ENCODE peak calls at places on chromosomes 4 and X, in seven cellular contexts. O, P, S, D, C, Y and A are unnamed samples.

GRCh38 chrX:17214962-17215361 is 160.0 kb upstream of the NHS start:
- DNase-seq in O (no peak), P (no peak), S (peak; percentile 35), D (no peak), C (no peak), Y (no peak), A (no peak)

GRCh38 chrX:1464282-1465131 is 11.8 kb upstream of the ASMTL start:
- DNase-seq in O (no peak), P (peak; percentile 56), S (no peak), D (no peak), C (no peak), Y (no peak), A (no peak)

GRCh38 chr4:168615294-168615693 is 118.4 kb downstream of the PALLD start:
- DNase-seq in O (peak; percentile 36), P (no peak), S (peak; percentile 94), D (no peak), C (peak; percentile 52), Y (peak; percentile 20), A (peak; percentile 45)

GRCh38 chr4:7433376-7434140 is 1.2 kb downstream of the PSAPL1 start:
- DNase-seq in O (no peak), P (peak; percentile 57), S (no peak), D (no peak), C (no peak), Y (no peak), A (no peak)

GRCh38 chrX:87397103-87397886 is 120.3 kb upstream of the KLHL4 start:
- DNase-seq in O (no peak), P (no peak), S (peak; percentile 10), D (no peak), C (no peak), Y (no peak), A (no peak)

GRCh38 chr4:109811707-109812106 is 3.9 kb upstream of the GAR1 start:
- DNase-seq in O (no peak), P (no peak), S (no peak), D (no peak), C (no peak), Y (no peak), A (no peak)

GRCh38 chrX:136259543-136259942 is 8.3 kb upstream of the MAP7D3 start:
- DNase-seq in O (peak; percentile 46), P (no peak), S (peak; percentile 77), D (no peak), C (peak; percentile 39), Y (no peak), A (peak; percentile 11)

GRCh38 chr4:71266090-71266794 is 72.6 kb upstream of the SLC4A4 start:
- DNase-seq in O (no peak), P (no peak), S (peak; percentile 94), D (no peak), C (peak; percentile 79), Y (no peak), A (peak; percentile 69)

GRCh38 chr4:25088342-25088952 is 57.7 kb upstream of the LGI2 start:
- DNase-seq in O (no peak), P (no peak), S (peak; percentile 40), D (no peak), C (peak; percentile 17), Y (no peak), A (no peak)

GRCh38 chr4:168848112-168848511 is 161.9 kb downstream of the CBR4 start:
- DNase-seq in O (no peak), P (no peak), S (peak; percentile 38), D (no peak), C (no peak), Y (no peak), A (no peak)

GRCh38 chr4:188822698-188823097 is 683.5 kb downstream of the TRIML1 start:
- DNase-seq in O (peak; percentile 88), P (no peak), S (no peak), D (no peak), C (no peak), Y (peak; percentile 15), A (peak; percentile 10)

GRCh38 chr4:153909672-153910071 is 120.8 kb upstream of the SFRP2 start:
- DNase-seq in O (no peak), P (no peak), S (no peak), D (no peak), C (no peak), Y (no peak), A (no peak)

GRCh38 chr4:69490271-69490670 is 5.4 kb downstream of the UGT2B4 start:
- DNase-seq in O (no peak), P (no peak), S (peak; percentile 80), D (no peak), C (no peak), Y (no peak), A (no peak)

GRCh38 chr4:4383085-4383484 is 3.8 kb upstream of the NSG1 start:
- DNase-seq in O (no peak), P (peak; percentile 41), S (no peak), D (no peak), C (no peak), Y (no peak), A (no peak)

GRCh38 chr4:176198316-176198903 is 3.0 kb upstream of the SPATA4 start:
- DNase-seq in O (peak; percentile 35), P (no peak), S (no peak), D (no peak), C (no peak), Y (no peak), A (no peak)

GRCh38 chrX:108399427-108400165 is 38.6 kb downstream of the COL4A6 start:
- DNase-seq in O (no peak), P (no peak), S (peak; percentile 16), D (no peak), C (peak; percentile 5), Y (no peak), A (peak; percentile 12)

GRCh38 chr4:160193787-160194186 is 1090.9 kb downstream of the RAPGEF2 start:
- DNase-seq in O (peak; percentile 0), P (no peak), S (no peak), D (no peak), C (no peak), Y (no peak), A (no peak)

GRCh38 chr4:89259435-89260028 is 48.1 kb downstream of the GPRIN3 start:
- DNase-seq in O (peak; percentile 19), P (no peak), S (no peak), D (no peak), C (no peak), Y (no peak), A (no peak)

GRCh38 chr4:7422898-7423180 is 11.9 kb downstream of the PSAPL1 start:
- DNase-seq in O (no peak), P (no peak), S (no peak), D (no peak), C (no peak), Y (no peak), A (no peak)

GRCh38 chrX:2801223-2801622 is 27.5 kb upstream of the GYG2 start:
- DNase-seq in O (no peak), P (no peak), S (no peak), D (peak; percentile 20), C (no peak), Y (no peak), A (no peak)

GRCh38 chr4:36771411-36772153 is 473.0 kb upstream of the NWD2 start:
- DNase-seq in O (no peak), P (no peak), S (no peak), D (no peak), C (no peak), Y (no peak), A (no peak)

GRCh38 chr4:187370918-187371317 is 624.7 kb upstream of the ZFP42 start:
- DNase-seq in O (no peak), P (no peak), S (no peak), D (no peak), C (no peak), Y (no peak), A (no peak)

GRCh38 chr4:46432923-46433322 is 43.0 kb upstream of the GABRA2 start:
- DNase-seq in O (peak; percentile 39), P (no peak), S (peak; percentile 22), D (no peak), C (no peak), Y (no peak), A (peak; percentile 50)

GRCh38 chr4:141771889-141772830 is 135.8 kb downstream of the IL15 start:
- DNase-seq in O (no peak), P (no peak), S (no peak), D (no peak), C (no peak), Y (no peak), A (no peak)

GRCh38 chr4:77095101-77095826 is 19.5 kb upstream of the CCNI start:
- DNase-seq in O (peak; percentile 87), P (peak; percentile 89), S (peak; percentile 55), D (peak; percentile 87), C (peak; percentile 72), Y (peak; percentile 53), A (peak; percentile 53)

GRCh38 chrX:338836-339400 is 20.3 kb upstream of the GTPBP6 start:
- DNase-seq in O (peak; percentile 38), P (peak; percentile 72), S (no peak), D (no peak), C (no peak), Y (no peak), A (no peak)

GRCh38 chr4:157405070-157405469 is 184.5 kb downstream of the GRIA2 start:
- DNase-seq in O (peak; percentile 22), P (no peak), S (no peak), D (no peak), C (no peak), Y (no peak), A (no peak)

GRCh38 chr4:83629945-83630684 is 94.2 kb downstream of the GPAT3 start:
- DNase-seq in O (no peak), P (no peak), S (peak; percentile 78), D (no peak), C (peak; percentile 21), Y (no peak), A (no peak)

GRCh38 chr4:57550143-57550542 is 440.0 kb upstream of the IGFBP7 start:
- DNase-seq in O (no peak), P (no peak), S (no peak), D (no peak), C (no peak), Y (no peak), A (no peak)

GRCh38 chr4:517806-518070 is 18.7 kb downstream of the PIGG start:
- DNase-seq in O (no peak), P (no peak), S (no peak), D (no peak), C (no peak), Y (no peak), A (no peak)
- H3K4me3 ChIP-seq in O (no peak overlapping the region), P (no peak overlapping the region), S (no peak overlapping the region), D (no peak overlapping the region), C (no peak overlapping the region), Y (no peak overlapping the region), A (no peak overlapping the region)

DNA sequence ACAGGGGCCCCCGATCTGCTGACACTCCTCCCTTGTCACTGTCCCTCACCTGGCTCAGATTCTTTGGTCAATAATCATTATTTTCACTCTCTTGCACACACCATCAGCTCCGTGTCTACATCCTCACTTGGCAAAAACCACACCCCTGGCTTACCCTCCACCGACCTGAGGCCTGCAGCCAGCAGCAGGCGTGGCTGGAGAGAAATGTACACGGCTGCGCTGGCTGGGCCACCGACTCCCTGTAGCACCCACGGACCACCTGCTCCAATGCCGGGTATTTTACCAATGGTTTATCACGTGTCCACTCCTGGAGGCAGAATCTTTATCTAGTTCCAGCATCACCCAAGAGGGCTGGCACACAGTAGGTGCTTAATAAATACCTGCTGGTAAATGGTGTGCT is 98.4 kb downstream of the WFS1 start:
- DNase-seq in O (no peak), P (peak; percentile 18), S (no peak), D (no peak), C (no peak), Y (no peak), A (no peak)
- H3K36me3 ChIP-seq in O (no peaks in the 10 kb centered on the region), P (no peaks in the 10 kb centered on the region), S (no peaks in the 10 kb centered on the region), D (no peaks in the 10 kb centered on the region), C (no peaks in the 10 kb centered on the region), Y (no peaks in the 10 kb centered on the region), A (no peaks in the 10 kb centered on the region)

GRCh38 chr4:183399166-183399565 is 45.3 kb upstream of the CDKN2AIP start:
- DNase-seq in O (no peak), P (no peak), S (no peak), D (no peak), C (no peak), Y (no peak), A (no peak)
- H3K4me3 ChIP-seq in O (no peak overlapping the region), P (peak overlapping the region; percentile 69), S (no peak overlapping the region), D (peak overlapping the region; percentile 61), C (peak overlapping the region; percentile 59), Y (no peak overlapping the region), A (no peak overlapping the region)

GRCh38 chr4:108036252-108036651 is 46.6 kb downstream of the HADH start:
- DNase-seq in O (no peak), P (no peak), S (no peak), D (no peak), C (no peak), Y (no peak), A (no peak)
- H3K36me3 ChIP-seq in O (peaks cover 1% of the 10 kb centered on the region), P (peaks cover 20% of the 10 kb centered on the region), S (peaks cover 2% of the 10 kb centered on the region), D (peaks cover 23% of the 10 kb centered on the region), C (no peaks in the 10 kb centered on the region), Y (peaks cover 48% of the 10 kb centered on the region), A (no peaks in the 10 kb centered on the region)